ENCODE peak calls at places on chromosomes 5 and 9, in eight cellular contexts. One of them, this sample, is unnamed.

GRCh38 chr5:160303690-160304089 is 8.7 kb downstream of the CCNJL start:
- DNase-seq in GM20000: no peak
- DNase-seq in fibroblast of the aortic adventitia: no peak
- DNase-seq in GM12865: no peak
- DNase-seq in lower leg skin: peak
- DNase-seq in endodermal cell: no peak
- DNase-seq in progenitor cell of endocrine pancreas: no peak
- DNase-seq in choroid plexus epithelial cell: no peak
- DNase-seq in this sample: no peak

GRCh38 chr5:2143646-2144386 is 261.1 kb upstream of the IRX4 start:
- DNase-seq in GM20000: no peak
- DNase-seq in fibroblast of the aortic adventitia: no peak
- DNase-seq in GM12865: no peak
- DNase-seq in lower leg skin: no peak
- DNase-seq in endodermal cell: peak
- DNase-seq in progenitor cell of endocrine pancreas: no peak
- DNase-seq in choroid plexus epithelial cell: no peak
- DNase-seq in this sample: no peak

GRCh38 chr9:72092820-72093219 is 32.4 kb upstream of the C9orf57 start:
- DNase-seq in GM20000: no peak
- DNase-seq in fibroblast of the aortic adventitia: no peak
- DNase-seq in GM12865: no peak
- DNase-seq in lower leg skin: no peak
- DNase-seq in endodermal cell: no peak
- DNase-seq in progenitor cell of endocrine pancreas: no peak
- DNase-seq in choroid plexus epithelial cell: peak
- DNase-seq in this sample: no peak

GRCh38 chr9:135077497-135078200 is 9.8 kb upstream of the OLFM1 start:
- DNase-seq in GM20000: no peak
- DNase-seq in fibroblast of the aortic adventitia: peak
- DNase-seq in GM12865: no peak
- DNase-seq in lower leg skin: peak
- DNase-seq in endodermal cell: peak
- DNase-seq in progenitor cell of endocrine pancreas: peak
- DNase-seq in choroid plexus epithelial cell: peak
- DNase-seq in this sample: peak

GRCh38 chr5:90170231-90170630 is 239.3 kb downstream of the CETN3 start:
- DNase-seq in GM20000: no peak
- DNase-seq in fibroblast of the aortic adventitia: peak
- DNase-seq in GM12865: no peak
- DNase-seq in lower leg skin: no peak
- DNase-seq in endodermal cell: no peak
- DNase-seq in progenitor cell of endocrine pancreas: no peak
- DNase-seq in choroid plexus epithelial cell: no peak
- DNase-seq in this sample: no peak

GRCh38 chr9:137321726-137322361 is 19.8 kb upstream of the NRARP start:
- DNase-seq in GM20000: peak
- DNase-seq in fibroblast of the aortic adventitia: no peak
- DNase-seq in GM12865: no peak
- DNase-seq in lower leg skin: no peak
- DNase-seq in endodermal cell: peak
- DNase-seq in progenitor cell of endocrine pancreas: no peak
- DNase-seq in choroid plexus epithelial cell: no peak
- DNase-seq in this sample: peak

GRCh38 chr5:72281430-72281763 is 38.6 kb downstream of the MRPS27 start:
- DNase-seq in GM20000: no peak
- DNase-seq in fibroblast of the aortic adventitia: no peak
- DNase-seq in GM12865: no peak
- DNase-seq in lower leg skin: no peak
- DNase-seq in endodermal cell: no peak
- DNase-seq in progenitor cell of endocrine pancreas: no peak
- DNase-seq in choroid plexus epithelial cell: no peak
- DNase-seq in this sample: no peak

GRCh38 chr9:73683862-73684591 is 532.4 kb downstream of the ANXA1 start:
- DNase-seq in GM20000: peak
- DNase-seq in fibroblast of the aortic adventitia: peak
- DNase-seq in GM12865: peak
- DNase-seq in lower leg skin: no peak
- DNase-seq in endodermal cell: no peak
- DNase-seq in progenitor cell of endocrine pancreas: no peak
- DNase-seq in choroid plexus epithelial cell: peak
- DNase-seq in this sample: no peak

GRCh38 chr5:179486596-179487051 is 63.7 kb upstream of the RUFY1 start:
- DNase-seq in GM20000: no peak
- DNase-seq in fibroblast of the aortic adventitia: no peak
- DNase-seq in GM12865: no peak
- DNase-seq in lower leg skin: no peak
- DNase-seq in endodermal cell: no peak
- DNase-seq in progenitor cell of endocrine pancreas: no peak
- DNase-seq in choroid plexus epithelial cell: peak
- DNase-seq in this sample: no peak

GRCh38 chr9:129336601-129337286 is 158.7 kb upstream of the IER5L start:
- DNase-seq in GM20000: peak
- DNase-seq in fibroblast of the aortic adventitia: peak
- DNase-seq in GM12865: peak
- DNase-seq in lower leg skin: no peak
- DNase-seq in endodermal cell: peak
- DNase-seq in progenitor cell of endocrine pancreas: no peak
- DNase-seq in choroid plexus epithelial cell: peak
- DNase-seq in this sample: no peak

GRCh38 chr9:120383999-120384924 is 195.7 kb downstream of the CDK5RAP2 start:
- DNase-seq in GM20000: no peak
- DNase-seq in fibroblast of the aortic adventitia: peak
- DNase-seq in GM12865: no peak
- DNase-seq in lower leg skin: peak
- DNase-seq in endodermal cell: no peak
- DNase-seq in progenitor cell of endocrine pancreas: no peak
- DNase-seq in choroid plexus epithelial cell: peak
- DNase-seq in this sample: no peak
- TF ChIP-seq CTCF in GM20000: no peak
- TF ChIP-seq CTCF in fibroblast of the aortic adventitia: no peak
- TF ChIP-seq CTCF in GM12865: no peak
- TF ChIP-seq CTCF in lower leg skin: no peak
- TF ChIP-seq CTCF in endodermal cell: no peak
- TF ChIP-seq CTCF in progenitor cell of endocrine pancreas: no peak
- TF ChIP-seq CTCF in choroid plexus epithelial cell: no peak
- TF ChIP-seq CTCF in this sample: no peak

DNA sequence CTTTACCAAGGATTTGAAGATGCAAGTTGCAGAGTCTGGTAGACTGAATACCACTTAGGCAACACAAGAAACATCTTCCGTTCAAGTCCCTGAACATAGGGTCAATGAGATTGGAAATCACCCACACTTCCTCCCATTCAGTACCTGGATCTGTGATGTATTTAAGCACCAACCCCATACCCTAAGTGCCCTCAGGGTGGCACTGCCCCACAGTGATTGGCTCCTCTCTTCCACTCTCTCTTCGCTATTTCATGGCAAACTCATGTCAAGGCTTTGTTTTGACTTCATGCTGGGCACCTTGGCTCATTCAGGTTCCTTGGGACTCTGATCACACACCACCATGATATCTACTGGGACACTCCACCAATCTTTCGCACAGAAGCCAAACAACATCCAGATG is 53.7 kb downstream of the GGTA1 start:
- DNase-seq in GM20000: no peak
- DNase-seq in fibroblast of the aortic adventitia: no peak
- DNase-seq in GM12865: peak
- DNase-seq in lower leg skin: no peak
- DNase-seq in endodermal cell: peak
- DNase-seq in progenitor cell of endocrine pancreas: no peak
- DNase-seq in choroid plexus epithelial cell: no peak
- DNase-seq in this sample: no peak
- TF ChIP-seq CTCF in GM20000: peak
- TF ChIP-seq CTCF in fibroblast of the aortic adventitia: no peak
- TF ChIP-seq CTCF in GM12865: peak
- TF ChIP-seq CTCF in lower leg skin: no peak
- TF ChIP-seq CTCF in endodermal cell: peak
- TF ChIP-seq CTCF in progenitor cell of endocrine pancreas: no peak
- TF ChIP-seq CTCF in choroid plexus epithelial cell: no peak
- TF ChIP-seq CTCF in this sample: peak

GRCh38 chr5:116137544-116138378 is 52.9 kb downstream of the COMMD10 start:
- DNase-seq in GM20000: peak
- DNase-seq in fibroblast of the aortic adventitia: peak
- DNase-seq in GM12865: peak
- DNase-seq in lower leg skin: no peak
- DNase-seq in endodermal cell: no peak
- DNase-seq in progenitor cell of endocrine pancreas: no peak
- DNase-seq in choroid plexus epithelial cell: peak
- DNase-seq in this sample: peak

GRCh38 chr5:116144103-116144502 is 59.3 kb downstream of the COMMD10 start:
- DNase-seq in GM20000: no peak
- DNase-seq in fibroblast of the aortic adventitia: peak
- DNase-seq in GM12865: no peak
- DNase-seq in lower leg skin: no peak
- DNase-seq in endodermal cell: no peak
- DNase-seq in progenitor cell of endocrine pancreas: no peak
- DNase-seq in choroid plexus epithelial cell: peak
- DNase-seq in this sample: no peak

GRCh38 chr5:116145416-116145815 is 60.6 kb downstream of the COMMD10 start:
- DNase-seq in GM20000: no peak
- DNase-seq in fibroblast of the aortic adventitia: no peak
- DNase-seq in GM12865: no peak
- DNase-seq in lower leg skin: no peak
- DNase-seq in endodermal cell: no peak
- DNase-seq in progenitor cell of endocrine pancreas: no peak
- DNase-seq in choroid plexus epithelial cell: no peak
- DNase-seq in this sample: no peak

DNA sequence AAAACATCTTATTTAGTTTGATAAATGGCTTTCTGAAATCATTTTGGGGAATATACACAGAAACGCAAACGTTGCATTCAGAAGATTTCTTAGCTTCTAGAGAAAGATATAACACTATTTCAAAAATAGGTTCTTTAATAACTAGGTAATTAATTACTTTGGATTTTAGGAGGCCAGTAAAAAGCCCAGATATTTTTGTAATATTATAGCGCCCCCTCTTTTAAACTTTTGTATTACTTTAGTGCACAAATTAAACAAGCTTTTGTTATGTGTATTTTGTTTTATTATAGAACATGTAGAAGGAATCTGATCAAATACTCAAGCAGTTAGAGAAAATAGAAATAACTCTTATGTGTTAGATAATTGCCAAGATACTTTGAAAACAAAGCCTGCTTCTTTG is 57.7 kb downstream of the COMMD10 start:
- DNase-seq in GM20000: no peak
- DNase-seq in fibroblast of the aortic adventitia: no peak
- DNase-seq in GM12865: no peak
- DNase-seq in lower leg skin: no peak
- DNase-seq in endodermal cell: no peak
- DNase-seq in progenitor cell of endocrine pancreas: no peak
- DNase-seq in choroid plexus epithelial cell: no peak
- DNase-seq in this sample: no peak
- TF ChIP-seq CTCF in GM20000: no peak
- TF ChIP-seq CTCF in fibroblast of the aortic adventitia: no peak
- TF ChIP-seq CTCF in GM12865: no peak
- TF ChIP-seq CTCF in lower leg skin: no peak
- TF ChIP-seq CTCF in endodermal cell: peak
- TF ChIP-seq CTCF in progenitor cell of endocrine pancreas: peak
- TF ChIP-seq CTCF in choroid plexus epithelial cell: peak
- TF ChIP-seq CTCF in this sample: no peak

GRCh38 chr9:24245988-24246387 is 299.7 kb downstream of the IZUMO3 start:
- DNase-seq in GM20000: peak
- DNase-seq in fibroblast of the aortic adventitia: peak
- DNase-seq in GM12865: peak
- DNase-seq in lower leg skin: no peak
- DNase-seq in endodermal cell: no peak
- DNase-seq in progenitor cell of endocrine pancreas: no peak
- DNase-seq in choroid plexus epithelial cell: peak
- DNase-seq in this sample: no peak
- TF ChIP-seq CTCF in GM20000: no peak
- TF ChIP-seq CTCF in fibroblast of the aortic adventitia: peak
- TF ChIP-seq CTCF in GM12865: no peak
- TF ChIP-seq CTCF in lower leg skin: no peak
- TF ChIP-seq CTCF in endodermal cell: peak
- TF ChIP-seq CTCF in progenitor cell of endocrine pancreas: peak
- TF ChIP-seq CTCF in choroid plexus epithelial cell: peak
- TF ChIP-seq CTCF in this sample: peak

GRCh38 chr5:149005077-149005892 is 57.6 kb downstream of the SH3TC2 start:
- DNase-seq in GM20000: no peak
- DNase-seq in fibroblast of the aortic adventitia: peak
- DNase-seq in GM12865: no peak
- DNase-seq in lower leg skin: no peak
- DNase-seq in endodermal cell: no peak
- DNase-seq in progenitor cell of endocrine pancreas: no peak
- DNase-seq in choroid plexus epithelial cell: peak
- DNase-seq in this sample: no peak

GRCh38 chr5:149002053-149002452 is 60.8 kb downstream of the SH3TC2 start:
- DNase-seq in GM20000: no peak
- DNase-seq in fibroblast of the aortic adventitia: peak
- DNase-seq in GM12865: no peak
- DNase-seq in lower leg skin: no peak
- DNase-seq in endodermal cell: peak
- DNase-seq in progenitor cell of endocrine pancreas: peak
- DNase-seq in choroid plexus epithelial cell: peak
- DNase-seq in this sample: no peak

GRCh38 chr5:149001154-149001553 is 61.7 kb downstream of the SH3TC2 start:
- DNase-seq in GM20000: no peak
- DNase-seq in fibroblast of the aortic adventitia: peak
- DNase-seq in GM12865: no peak
- DNase-seq in lower leg skin: no peak
- DNase-seq in endodermal cell: no peak
- DNase-seq in progenitor cell of endocrine pancreas: no peak
- DNase-seq in choroid plexus epithelial cell: peak
- DNase-seq in this sample: no peak

GRCh38 chr5:149004559-149004958 is 58.3 kb downstream of the SH3TC2 start:
- DNase-seq in GM20000: no peak
- DNase-seq in fibroblast of the aortic adventitia: no peak
- DNase-seq in GM12865: no peak
- DNase-seq in lower leg skin: no peak
- DNase-seq in endodermal cell: no peak
- DNase-seq in progenitor cell of endocrine pancreas: no peak
- DNase-seq in choroid plexus epithelial cell: no peak
- DNase-seq in this sample: no peak

DNA sequence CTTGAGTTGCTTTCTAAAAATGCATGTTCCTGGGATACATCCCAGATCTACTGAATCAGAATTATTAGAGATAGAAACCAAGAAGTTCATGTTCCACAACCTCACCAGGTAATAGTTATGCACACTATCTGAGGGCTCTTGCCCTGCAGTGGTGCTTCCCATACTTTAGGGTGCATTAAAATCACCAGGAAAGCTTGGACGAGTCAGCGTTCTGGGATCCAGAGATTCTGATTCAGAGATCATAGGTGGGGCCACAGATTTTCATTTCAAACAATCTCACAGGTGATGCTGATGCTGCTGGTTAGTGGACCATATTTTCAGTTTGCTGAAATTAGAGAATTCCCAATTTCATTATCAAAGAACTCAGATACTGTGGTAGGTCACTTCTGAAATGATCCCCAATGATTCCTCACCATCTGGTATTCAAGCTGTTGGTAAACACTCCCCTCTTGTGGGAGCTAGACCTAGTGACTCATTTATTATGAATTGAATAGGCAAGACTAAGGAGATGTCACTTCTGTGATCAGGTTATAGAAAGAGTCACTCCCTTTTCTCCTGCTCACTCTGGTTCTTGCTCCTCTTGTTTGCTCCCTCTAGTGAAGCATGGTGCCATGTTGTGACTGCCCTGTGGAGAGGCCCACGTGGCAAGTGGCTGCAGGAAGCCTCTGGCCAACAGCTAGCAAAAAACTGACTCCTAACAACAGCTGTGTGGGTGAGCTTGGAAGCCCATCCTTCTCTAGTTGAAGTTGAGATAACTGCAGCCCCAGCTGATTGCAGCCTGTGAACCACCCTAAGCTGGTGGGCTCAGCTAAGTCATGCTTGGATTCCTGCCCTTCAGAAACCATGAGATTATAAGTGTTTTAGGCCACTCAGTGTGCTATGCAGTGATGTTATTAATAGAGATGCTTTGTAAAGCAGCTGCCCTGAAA is 59.8 kb downstream of the SH3TC2 start:
- DNase-seq in GM20000: no peak
- DNase-seq in fibroblast of the aortic adventitia: peak
- DNase-seq in GM12865: no peak
- DNase-seq in lower leg skin: no peak
- DNase-seq in endodermal cell: no peak
- DNase-seq in progenitor cell of endocrine pancreas: no peak
- DNase-seq in choroid plexus epithelial cell: peak
- DNase-seq in this sample: no peak
- TF ChIP-seq CTCF in GM20000: no peak
- TF ChIP-seq CTCF in fibroblast of the aortic adventitia: no peak
- TF ChIP-seq CTCF in GM12865: no peak
- TF ChIP-seq CTCF in lower leg skin: no peak
- TF ChIP-seq CTCF in endodermal cell: no peak
- TF ChIP-seq CTCF in progenitor cell of endocrine pancreas: no peak
- TF ChIP-seq CTCF in choroid plexus epithelial cell: no peak
- TF ChIP-seq CTCF in this sample: no peak